ENCODE peak calls at places on chromosome 16, in five cellular contexts. P is activated T-cell treated with anti-CD3 and anti-CD28 coated beads for 24 hours; R is amygdala; Q is activated T-helper 2 cell treated with anti-CD3 and anti-CD28 coated beads, Interferon-gamma antibody, Interleukin-2, Interleukin-4, amounts not matched to agents 10 μg/mL and 5 μg/mL and 100 μg/mL, durations not matched to agents 14 hours and 24 hours and 36 hours; N is activated naive CD4-positive, alpha-beta T cell. W is an unnamed sample.
A peak's percentile ranks its signal among the peaks of the same experiment; 100 is the strongest.

GRCh38 chr16:77376358-77376757 is 58.5 kb downstream of the ADAMTS18 start:
- DNase-seq in R (no peak), Q (no peak), N (no peak), P (no peak), W (no peak)

GRCh38 chr16:10076037-10076436 is 106.2 kb downstream of the GRIN2A start:
- DNase-seq in P (no peak), N (no peak), R (no peak), Q (no peak), W (no peak)

GRCh38 chr16:75181630-75182029 is 25.3 kb downstream of the CTRB2 start:
- DNase-seq in N (no peak), Q (no peak), R (no peak), P (no peak), W (peak; percentile 80)

GRCh38 chr16:66020642-66021041 is 345.8 kb upstream of the CDH5 start:
- DNase-seq in R (no peak), N (no peak), P (no peak), Q (no peak), W (no peak)

GRCh38 chr16:17358350-17358749 is 112.4 kb downstream of the XYLT1 start:
- DNase-seq in P (no peak), R (no peak), N (no peak), Q (no peak), W (no peak)

GRCh38 chr16:54931041-54931756 is 534 bp downstream of the IRX5 start:
- DNase-seq in N (no peak), P (no peak), Q (peak; percentile 19), R (no peak), W (peak; percentile 30)

GRCh38 chr16:25366078-25366477 is 108.4 kb upstream of the ZKSCAN2 start:
- DNase-seq in Q (no peak), N (no peak), R (no peak), P (no peak), W (peak; percentile 55)

GRCh38 chr16:73887895-73888294 is 408.7 kb upstream of the PSMD7 start:
- DNase-seq in Q (no peak), N (no peak), R (no peak), P (no peak), W (no peak)

GRCh38 chr16:83253526-83253925 is 554.3 kb upstream of the HSBP1 start:
- DNase-seq in N (no peak), R (no peak), P (no peak), Q (no peak), W (no peak)

GRCh38 chr16:86676216-86676800 is 98.0 kb downstream of the FOXL1 start:
- DNase-seq in Q (no peak), N (no peak), R (no peak), P (no peak), W (no peak)

GRCh38 chr16:88264641-88265285 is 118.0 kb upstream of the ZNF469 start:
- DNase-seq in P (peak; percentile 17), N (no peak), R (peak; percentile 13), Q (peak; percentile 22), W (peak; percentile 5)

GRCh38 chr16:53743149-53743566 is 39.2 kb downstream of the FTO start:
- DNase-seq in P (no peak), R (no peak), N (no peak), Q (no peak), W (peak; percentile 47)

GRCh38 chr16:85181739-85182129 is 69.5 kb upstream of the CIBAR2 start:
- DNase-seq in Q (no peak), N (no peak), R (no peak), P (no peak), W (no peak)

GRCh38 chr16:50185005-50185505 is 31.9 kb downstream of the TENT4B start:
- DNase-seq in P (no peak), R (no peak), N (no peak), Q (no peak), W (no peak)

GRCh38 chr16:62224810-62225209 is 188.6 kb upstream of the CDH8 start:
- DNase-seq in R (no peak), N (no peak), Q (no peak), P (no peak), W (no peak)

GRCh38 chr16:84278968-84279367 is 15.7 kb upstream of the WFDC1 start:
- DNase-seq in R (peak; percentile 13), N (no peak), Q (no peak), P (no peak), W (no peak)

GRCh38 chr16:65229191-65229662 is 107.4 kb upstream of the CDH11 start:
- DNase-seq in N (no peak), R (no peak), Q (no peak), P (no peak), W (no peak)

GRCh38 chr16:9055661-9056060 is 35.8 kb upstream of the HAPSTR1 start:
- DNase-seq in Q (no peak), R (no peak), P (no peak), N (no peak), W (no peak)

GRCh38 chr16:14409563-14409962 is 220.5 kb downstream of the PARN start:
- DNase-seq in R (no peak), P (no peak), Q (no peak), N (no peak), W (no peak)

GRCh38 chr16:24088767-24089166 is 167.4 kb upstream of the CACNG3 start:
- DNase-seq in R (peak; percentile 10), Q (no peak), N (no peak), P (no peak), W (peak; percentile 8)

GRCh38 chr16:88971371-88972097 is 5.5 kb downstream of the CBFA2T3 start:
- DNase-seq in N (no peak), P (no peak), Q (no peak), R (no peak), W (no peak)

GRCh38 chr16:24018485-24018884 is 182.7 kb downstream of the PRKCB start:
- DNase-seq in P (no peak), N (no peak), Q (no peak), R (no peak), W (no peak)

GRCh38 chr16:87489434-87490045 is 3.3 kb downstream of the ZCCHC14 start:
- DNase-seq in R (no peak), P (no peak), N (no peak), Q (no peak), W (no peak)

GRCh38 chr16:85390511-85391174 is 222.5 kb upstream of the GSE1 start:
- DNase-seq in P (no peak), R (no peak), Q (no peak), N (no peak), W (peak; percentile 52)

GRCh38 chr16:84569382-84569987 is 48.4 kb downstream of the COTL1 start:
- DNase-seq in P (no peak), R (no peak), N (no peak), Q (no peak), W (no peak)

GRCh38 chr16:56279132-56279531 is 87.8 kb downstream of the GNAO1 start:
- DNase-seq in P (peak; percentile 35), R (no peak), N (no peak), Q (peak; percentile 40), W (no peak)

GRCh38 chr16:10885246-10885645 is 8.2 kb downstream of the CIITA start:
- DNase-seq in N (no peak), R (no peak), P (no peak), Q (no peak), W (no peak)

GRCh38 chr16:2486645-2487516 is 12.0 kb downstream of the TBC1D24 start:
- DNase-seq in P (peak; percentile 62), Q (peak; percentile 51), R (peak; percentile 47), N (no peak), W (peak; percentile 48)

GRCh38 chr16:55532227-55532626 is 23.4 kb downstream of the LPCAT2 start:
- DNase-seq in P (no peak), N (no peak), R (no peak), Q (no peak), W (no peak)

GRCh38 chr16:23334421-23334853 is 32.3 kb downstream of the SCNN1B start:
- DNase-seq in R (no peak), Q (no peak), P (no peak), N (no peak), W (no peak)

GRCh38 chr16:53773150-53773846 is 69.3 kb downstream of the FTO start:
- DNase-seq in R (peak; percentile 19), N (no peak), P (no peak), Q (no peak), W (peak; percentile 79)

GRCh38 chr16:57185446-57185944 is 344 bp downstream of the PSME3IP1 start:
- DNase-seq in R (peak; percentile 69), N (no peak), P (peak; percentile 14), Q (no peak), W (no peak)

GRCh38 chr16:89506791-89507191 is 1.4 kb upstream of the SPG7 start:
- DNase-seq in N (no peak), P (no peak), R (no peak), Q (no peak), W (peak; percentile 18)

GRCh38 chr16:62041401-62041800 is 5.2 kb upstream of the CDH8 start:
- DNase-seq in P (no peak), Q (no peak), N (no peak), R (peak; percentile 43), W (peak; percentile 27)

GRCh38 chr16:10530685-10531084 is 49.7 kb downstream of the EMP2 start:
- DNase-seq in P (no peak), R (no peak), Q (no peak), N (no peak), W (no peak)

GRCh38 chr16:65547799-65548446 is 426.1 kb upstream of the CDH11 start:
- DNase-seq in R (no peak), P (no peak), Q (no peak), N (no peak), W (no peak)

GRCh38 chr16:54672500-54672899 is 258.2 kb upstream of the IRX5 start:
- DNase-seq in Q (no peak), N (no peak), R (no peak), P (no peak), W (no peak)